ENCODE peak calls at places on chromosome 7, in six cellular contexts. One of them, this sample, is unnamed.

GRCh38 chr7:12889391-12889790 is 202.0 kb downstream of the ARL4A start:
- DNase-seq in MCF 10A: no peak
- DNase-seq in A549: no peak
- DNase-seq in AG04450: no peak
- DNase-seq in HL-60: no peak
- DNase-seq in GM12865: no peak
- DNase-seq in this sample: no peak

GRCh38 chr7:100875356-100875751 is 451 bp downstream of the SRRT start:
- DNase-seq in HL-60: no peak
- DNase-seq in AG04450: no peak
- DNase-seq in GM12865: peak; percentile 65
- DNase-seq in A549: no peak
- DNase-seq in MCF 10A: peak; percentile 25
- DNase-seq in this sample: no peak

GRCh38 chr7:101817031-101817929 is at the start of gene CUX1:
- DNase-seq in AG04450: no peak
- DNase-seq in A549: peak; percentile 60
- DNase-seq in GM12865: peak; percentile 37
- DNase-seq in MCF 10A: peak; percentile 38
- DNase-seq in HL-60: no peak
- DNase-seq in this sample: peak; percentile 11

GRCh38 chr7:105131890-105132289 is 117.9 kb downstream of the KMT2E start:
- DNase-seq in HL-60: no peak
- DNase-seq in GM12865: no peak
- DNase-seq in A549: no peak
- DNase-seq in MCF 10A: no peak
- DNase-seq in AG04450: no peak
- DNase-seq in this sample: no peak

GRCh38 chr7:130273081-130273699 is 6.5 kb downstream of the CPA2 start:
- DNase-seq in MCF 10A: no peak
- DNase-seq in HL-60: no peak
- DNase-seq in GM12865: no peak
- DNase-seq in A549: no peak
- DNase-seq in AG04450: peak; percentile 26
- DNase-seq in this sample: no peak

GRCh38 chr7:113764401-113765035 is 154.3 kb downstream of the PPP1R3A start:
- DNase-seq in AG04450: no peak
- DNase-seq in A549: no peak
- DNase-seq in HL-60: no peak
- DNase-seq in GM12865: no peak
- DNase-seq in MCF 10A: peak; percentile 45
- DNase-seq in this sample: no peak

GRCh38 chr7:41955475-41956243 is 252.8 kb upstream of the INHBA start:
- DNase-seq in HL-60: peak; percentile 59
- DNase-seq in MCF 10A: peak; percentile 99
- DNase-seq in A549: peak; percentile 57
- DNase-seq in GM12865: no peak
- DNase-seq in AG04450: peak; percentile 99
- DNase-seq in this sample: peak; percentile 35

GRCh38 chr7:131210618-131211017 is 117.1 kb upstream of the MKLN1 start:
- DNase-seq in MCF 10A: no peak
- DNase-seq in A549: no peak
- DNase-seq in AG04450: no peak
- DNase-seq in HL-60: no peak
- DNase-seq in GM12865: no peak
- DNase-seq in this sample: no peak

GRCh38 chr7:14834888-14835287 is 67.7 kb downstream of the DGKB start:
- DNase-seq in MCF 10A: no peak
- DNase-seq in HL-60: no peak
- DNase-seq in GM12865: no peak
- DNase-seq in AG04450: no peak
- DNase-seq in A549: no peak
- DNase-seq in this sample: no peak

GRCh38 chr7:23298141-23298851 is 843 bp upstream of the MALSU1 start:
- DNase-seq in GM12865: no peak
- DNase-seq in A549: peak; percentile 48
- DNase-seq in MCF 10A: peak; percentile 26
- DNase-seq in AG04450: peak; percentile 34
- DNase-seq in HL-60: no peak
- DNase-seq in this sample: peak; percentile 57

GRCh38 chr7:132966731-132967130 is 115.2 kb downstream of the CHCHD3 start:
- DNase-seq in A549: no peak
- DNase-seq in AG04450: no peak
- DNase-seq in MCF 10A: no peak
- DNase-seq in GM12865: no peak
- DNase-seq in HL-60: no peak
- DNase-seq in this sample: no peak

GRCh38 chr7:80581472-80581871 is 57.0 kb upstream of the CD36 start:
- DNase-seq in AG04450: no peak
- DNase-seq in MCF 10A: peak; percentile 48
- DNase-seq in HL-60: no peak
- DNase-seq in A549: no peak
- DNase-seq in GM12865: no peak
- DNase-seq in this sample: no peak

GRCh38 chr7:105703207-105703930 is 122.1 kb upstream of the EFCAB10 start:
- DNase-seq in A549: no peak
- DNase-seq in AG04450: no peak
- DNase-seq in MCF 10A: no peak
- DNase-seq in HL-60: no peak
- DNase-seq in GM12865: no peak
- DNase-seq in this sample: no peak

GRCh38 chr7:91551377-91552175 is 287.3 kb downstream of the FZD1 start:
- DNase-seq in AG04450: no peak
- DNase-seq in GM12865: no peak
- DNase-seq in MCF 10A: no peak
- DNase-seq in A549: no peak
- DNase-seq in HL-60: no peak
- DNase-seq in this sample: no peak

GRCh38 chr7:91915401-91916067 is 25.1 kb upstream of the AKAP9 start:
- DNase-seq in HL-60: no peak
- DNase-seq in GM12865: no peak
- DNase-seq in AG04450: no peak
- DNase-seq in MCF 10A: no peak
- DNase-seq in A549: no peak
- DNase-seq in this sample: no peak

GRCh38 chr7:68841004-68841403 is 757.3 kb upstream of the AUTS2 start:
- DNase-seq in MCF 10A: no peak
- DNase-seq in GM12865: no peak
- DNase-seq in HL-60: no peak
- DNase-seq in AG04450: no peak
- DNase-seq in A549: no peak
- DNase-seq in this sample: no peak

GRCh38 chr7:28102778-28103177 is 77.8 kb downstream of the JAZF1 start:
- DNase-seq in MCF 10A: peak; percentile 81
- DNase-seq in AG04450: no peak
- DNase-seq in HL-60: no peak
- DNase-seq in A549: peak; percentile 48
- DNase-seq in GM12865: no peak
- DNase-seq in this sample: no peak

GRCh38 chr7:51135576-51135975 is 181.0 kb downstream of the COBL start:
- DNase-seq in GM12865: no peak
- DNase-seq in A549: no peak
- DNase-seq in MCF 10A: no peak
- DNase-seq in AG04450: no peak
- DNase-seq in HL-60: no peak
- DNase-seq in this sample: no peak

GRCh38 chr7:93145324-93145723 is 2.9 kb downstream of the SAMD9L start:
- DNase-seq in MCF 10A: no peak
- DNase-seq in AG04450: no peak
- DNase-seq in A549: no peak
- DNase-seq in HL-60: peak; percentile 20
- DNase-seq in GM12865: no peak
- DNase-seq in this sample: no peak

GRCh38 chr7:30027065-30027456 is 559 bp upstream of the FKBP14 start:
- DNase-seq in HL-60: peak; percentile 39
- DNase-seq in GM12865: peak; percentile 72
- DNase-seq in A549: peak; percentile 59
- DNase-seq in AG04450: no peak
- DNase-seq in MCF 10A: peak; percentile 47
- DNase-seq in this sample: peak; percentile 53

GRCh38 chr7:100825215-100825671 is 2.1 kb downstream of the EPHB4 start:
- DNase-seq in GM12865: no peak
- DNase-seq in MCF 10A: peak; percentile 42
- DNase-seq in A549: no peak
- DNase-seq in HL-60: no peak
- DNase-seq in AG04450: no peak
- DNase-seq in this sample: no peak

GRCh38 chr7:158683541-158683940 is 21.1 kb downstream of the NCAPG2 start:
- DNase-seq in A549: no peak
- DNase-seq in AG04450: no peak
- DNase-seq in MCF 10A: no peak
- DNase-seq in HL-60: no peak
- DNase-seq in GM12865: no peak
- DNase-seq in this sample: no peak

GRCh38 chr7:68461430-68461829 is 1136.8 kb upstream of the AUTS2 start:
- DNase-seq in AG04450: no peak
- DNase-seq in MCF 10A: no peak
- DNase-seq in A549: peak; percentile 22
- DNase-seq in GM12865: no peak
- DNase-seq in HL-60: no peak
- DNase-seq in this sample: no peak

GRCh38 chr7:115816318-115816974 is 214.1 kb downstream of the TFEC start:
- DNase-seq in GM12865: no peak
- DNase-seq in HL-60: no peak
- DNase-seq in A549: no peak
- DNase-seq in AG04450: no peak
- DNase-seq in MCF 10A: no peak
- DNase-seq in this sample: no peak

GRCh38 chr7:122303971-122304603 is 463 bp downstream of the FEZF1 start:
- DNase-seq in HL-60: no peak
- DNase-seq in A549: no peak
- DNase-seq in GM12865: no peak
- DNase-seq in MCF 10A: no peak
- DNase-seq in AG04450: no peak
- DNase-seq in this sample: peak; percentile 35

GRCh38 chr7:1318661-1319060 is 86.0 kb downstream of the UNCX start:
- DNase-seq in GM12865: no peak
- DNase-seq in HL-60: no peak
- DNase-seq in AG04450: no peak
- DNase-seq in A549: no peak
- DNase-seq in MCF 10A: no peak
- DNase-seq in this sample: no peak

GRCh38 chr7:77954773-77955562 is 156.4 kb downstream of the PHTF2 start:
- DNase-seq in HL-60: no peak
- DNase-seq in AG04450: peak; percentile 23
- DNase-seq in MCF 10A: no peak
- DNase-seq in GM12865: no peak
- DNase-seq in A549: no peak
- DNase-seq in this sample: no peak

GRCh38 chr7:93948106-93948505 is 26.6 kb downstream of the GNG11 start:
- DNase-seq in AG04450: no peak
- DNase-seq in GM12865: no peak
- DNase-seq in MCF 10A: no peak
- DNase-seq in A549: no peak
- DNase-seq in HL-60: no peak
- DNase-seq in this sample: no peak

GRCh38 chr7:18361756-18362155 is 133.8 kb upstream of the HDAC9 start:
- DNase-seq in HL-60: no peak
- DNase-seq in AG04450: no peak
- DNase-seq in A549: peak; percentile 11
- DNase-seq in MCF 10A: peak; percentile 49
- DNase-seq in GM12865: no peak
- DNase-seq in this sample: no peak

GRCh38 chr7:41297167-41297566 is 405.7 kb downstream of the INHBA start:
- DNase-seq in HL-60: no peak
- DNase-seq in A549: no peak
- DNase-seq in AG04450: no peak
- DNase-seq in MCF 10A: no peak
- DNase-seq in GM12865: no peak
- DNase-seq in this sample: no peak

GRCh38 chr7:127819975-127820778 is 168.2 kb downstream of the SND1 start:
- DNase-seq in GM12865: peak; percentile 25
- DNase-seq in MCF 10A: peak; percentile 39
- DNase-seq in HL-60: no peak
- DNase-seq in A549: no peak
- DNase-seq in AG04450: no peak
- DNase-seq in this sample: no peak

GRCh38 chr7:6636741-6637543 is at the start of gene ZNF316:
- DNase-seq in HL-60: peak; percentile 41
- DNase-seq in A549: peak; percentile 33
- DNase-seq in AG04450: no peak
- DNase-seq in MCF 10A: peak; percentile 30
- DNase-seq in GM12865: peak; percentile 80
- DNase-seq in this sample: peak; percentile 75

GRCh38 chr7:146781352-146782116 is 664.9 kb downstream of the CNTNAP2 start:
- DNase-seq in MCF 10A: no peak
- DNase-seq in A549: no peak
- DNase-seq in AG04450: no peak
- DNase-seq in HL-60: no peak
- DNase-seq in GM12865: no peak
- DNase-seq in this sample: no peak
- TF ChIP-seq CTCF in MCF 10A: no peak
- TF ChIP-seq CTCF in A549: no peak
- TF ChIP-seq CTCF in AG04450: no peak
- TF ChIP-seq CTCF in HL-60: no peak
- TF ChIP-seq CTCF in GM12865: no peak
- TF ChIP-seq CTCF in this sample: no peak

GRCh38 chr7:24982917-24983316 is 2.9 kb upstream of the OSBPL3 start:
- DNase-seq in AG04450: no peak
- DNase-seq in GM12865: no peak
- DNase-seq in MCF 10A: no peak
- DNase-seq in HL-60: no peak
- DNase-seq in A549: peak; percentile 45
- DNase-seq in this sample: peak; percentile 50
- TF ChIP-seq CTCF in AG04450: peak; percentile 42
- TF ChIP-seq CTCF in GM12865: peak; percentile 13
- TF ChIP-seq CTCF in MCF 10A: peak; percentile 26
- TF ChIP-seq CTCF in HL-60: no peak
- TF ChIP-seq CTCF in A549: peak; percentile 44
- TF ChIP-seq CTCF in this sample: peak; percentile 61

DNA sequence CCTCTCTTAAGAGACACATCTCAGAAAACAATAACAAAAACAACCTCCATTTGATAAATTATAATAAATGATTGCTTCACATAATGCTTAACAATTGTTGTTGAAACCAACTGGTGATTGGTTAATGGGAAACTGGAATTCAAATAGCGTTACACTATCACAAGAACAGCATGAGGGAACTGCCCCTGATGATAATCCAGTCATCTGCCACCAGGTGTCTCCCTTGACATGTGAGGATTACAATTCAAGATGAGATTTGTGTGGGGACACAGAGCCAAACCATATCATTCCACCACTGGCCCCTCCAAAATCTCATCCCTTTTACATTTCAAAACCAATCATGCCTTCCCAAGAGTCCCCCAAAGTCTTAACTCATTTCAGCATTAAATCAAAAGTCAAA is 375.9 kb downstream of the BMPER start:
- DNase-seq in HL-60: peak; percentile 7
- DNase-seq in AG04450: no peak
- DNase-seq in A549: peak; percentile 32
- DNase-seq in MCF 10A: peak; percentile 27
- DNase-seq in GM12865: no peak
- DNase-seq in this sample: peak; percentile 14
- TF ChIP-seq CTCF in HL-60: no peak
- TF ChIP-seq CTCF in AG04450: no peak
- TF ChIP-seq CTCF in A549: no peak
- TF ChIP-seq CTCF in MCF 10A: peak; percentile 22
- TF ChIP-seq CTCF in GM12865: no peak
- TF ChIP-seq CTCF in this sample: peak; percentile 44

GRCh38 chr7:2643386-2644229 is 11.8 kb downstream of the TTYH3 start:
- DNase-seq in MCF 10A: no peak
- DNase-seq in HL-60: no peak
- DNase-seq in GM12865: peak; percentile 41
- DNase-seq in A549: no peak
- DNase-seq in AG04450: no peak
- DNase-seq in this sample: no peak
- TF ChIP-seq CTCF in MCF 10A: no peak
- TF ChIP-seq CTCF in HL-60: peak; percentile 39
- TF ChIP-seq CTCF in GM12865: peak; percentile 27
- TF ChIP-seq CTCF in A549: no peak
- TF ChIP-seq CTCF in AG04450: peak; percentile 22
- TF ChIP-seq CTCF in this sample: peak; percentile 18